ENCODE peak calls at places on chromosomes 12 and 14, in ten cellular contexts. S, E, C, N, J, A, R, L, I and X are unnamed samples.

GRCh38 chr12:3418609-3419469 is 72.2 kb upstream of the PRMT8 start:
- DNase-seq in S (no peak), E (no peak), C (no peak), N (peak), J (no peak), A (no peak), R (no peak), L (no peak), I (no peak), X (no peak)

GRCh38 chr12:112482734-112483133 is 64.0 kb downstream of the PTPN11 start:
- DNase-seq in S (no peak), E (no peak), C (no peak), N (no peak), J (no peak), A (no peak), R (no peak), L (no peak), I (no peak), X (no peak)

GRCh38 chr14:102922490-102923200 is at the start of gene AMN:
- DNase-seq in S (no peak), E (peak), C (peak), N (no peak), J (no peak), A (no peak), R (no peak), L (peak), I (no peak), X (no peak)

GRCh38 chr12:1058423-1058822 is 67.4 kb downstream of the ERC1 start:
- DNase-seq in S (no peak), E (no peak), C (no peak), N (no peak), J (no peak), A (no peak), R (no peak), L (no peak), I (no peak), X (no peak)

GRCh38 chr12:1115471-1116242 is 124.6 kb downstream of the ERC1 start:
- DNase-seq in S (no peak), E (no peak), C (peak), N (no peak), J (no peak), A (no peak), R (peak), L (no peak), I (no peak), X (no peak)

GRCh38 chr14:94088516-94088915 is 7.4 kb downstream of the IFI27L1 start:
- DNase-seq in S (no peak), E (no peak), C (peak), N (no peak), J (no peak), A (no peak), R (no peak), L (no peak), I (no peak), X (no peak)

GRCh38 chr14:93765032-93765626 is 23.2 kb downstream of the PRIMA1 start:
- DNase-seq in S (no peak), E (no peak), C (no peak), N (no peak), J (no peak), A (no peak), R (no peak), L (no peak), I (no peak), X (no peak)

GRCh38 chr12:62466596-62467411 is at the start of gene MON2:
- DNase-seq in S (peak), E (peak), C (peak), N (peak), J (peak), A (peak), R (peak), L (peak), I (peak), X (peak)

GRCh38 chr12:94615284-94616216 is 34.8 kb downstream of the TMCC3 start:
- DNase-seq in S (no peak), E (no peak), C (peak), N (no peak), J (no peak), A (peak), R (peak), L (no peak), I (no peak), X (no peak)

GRCh38 chr14:69046468-69046867 is 67.4 kb upstream of the ACTN1 start:
- DNase-seq in S (no peak), E (no peak), C (peak), N (peak), J (peak), A (no peak), R (no peak), L (no peak), I (no peak), X (peak)

GRCh38 chr12:68762691-68763090 is 16.7 kb downstream of the SLC35E3 start:
- DNase-seq in S (no peak), E (no peak), C (no peak), N (no peak), J (no peak), A (no peak), R (no peak), L (no peak), I (no peak), X (no peak)

GRCh38 chr14:55739967-55740707 is 160.1 kb downstream of the KTN1 start:
- DNase-seq in S (no peak), E (no peak), C (peak), N (no peak), J (no peak), A (peak), R (no peak), L (no peak), I (no peak), X (no peak)

GRCh38 chr14:102140027-102140749 is 491 bp downstream of the WDR20 start:
- DNase-seq in S (peak), E (peak), C (peak), N (no peak), J (peak), A (peak), R (no peak), L (peak), I (peak), X (no peak)

GRCh38 chr14:56150018-56150417 is 31.8 kb downstream of the PELI2 start:
- DNase-seq in S (no peak), E (no peak), C (no peak), N (no peak), J (no peak), A (no peak), R (no peak), L (no peak), I (no peak), X (no peak)

GRCh38 chr12:70508178-70508577 is 129.1 kb downstream of the PTPRB start:
- DNase-seq in S (no peak), E (no peak), C (peak), N (no peak), J (no peak), A (no peak), R (no peak), L (no peak), I (no peak), X (no peak)

GRCh38 chr14:58428011-58428807 is 690 bp downstream of the KIAA0586 start:
- DNase-seq in S (peak), E (peak), C (peak), N (no peak), J (no peak), A (no peak), R (peak), L (peak), I (no peak), X (no peak)

GRCh38 chr14:69260979-69261605 is 1.1 kb downstream of the GALNT16 start:
- DNase-seq in S (peak), E (peak), C (no peak), N (no peak), J (peak), A (peak), R (no peak), L (peak), I (no peak), X (peak)